ENCODE peak calls at places on chromosomes 7 and 10, in six cellular contexts. E is GM23248, A is OCI-LY7, F is aorta, K is right cardiac atrium, U is colonic mucosa. W is an unnamed sample.

GRCh38 chr7:38630720-38631673 is at the start of gene AMPH:
- DNase-seq in K (peak; percentile 68), A (no peak), U (peak; percentile 32), E (peak; percentile 80), F (peak; percentile 53), W (peak; percentile 52)

GRCh38 chr10:11680496-11680895 is 61.7 kb upstream of the ECHDC3 start:
- DNase-seq in F (no peak), E (no peak), U (no peak), A (no peak), K (no peak), W (no peak)

GRCh38 chr10:77943086-77943901 is 16.7 kb upstream of the DLG5 start:
- DNase-seq in K (no peak), A (no peak), F (peak; percentile 48), U (no peak), E (peak; percentile 89), W (no peak)

GRCh38 chr10:123863721-123864432 is 27.7 kb downstream of the CPXM2 start:
- DNase-seq in K (no peak), A (no peak), E (no peak), F (no peak), U (no peak), W (no peak)

GRCh38 chr7:50805425-50806130 is 22.9 kb upstream of the GRB10 start:
- DNase-seq in U (no peak), F (no peak), K (no peak), E (no peak), A (no peak), W (no peak)

GRCh38 chr7:129553861-129554530 is 51.7 kb downstream of the SMKR1 start:
- DNase-seq in F (no peak), K (no peak), A (peak; percentile 20), U (no peak), E (peak; percentile 85), W (no peak)

GRCh38 chr7:50631100-50631499 is 65.9 kb upstream of the DDC start:
- DNase-seq in F (no peak), K (no peak), A (no peak), E (no peak), U (no peak), W (no peak)

GRCh38 chr7:90595341-90595800 is 750 bp upstream of the CDK14 start:
- DNase-seq in E (no peak), K (no peak), U (peak; percentile 19), A (no peak), F (no peak), W (no peak)

GRCh38 chr7:51346136-51346535 is 29.5 kb upstream of the COBL start:
- DNase-seq in E (no peak), F (no peak), K (no peak), A (no peak), U (no peak), W (no peak)

GRCh38 chr7:11332186-11332864 is 358.7 kb downstream of the PHF14 start:
- DNase-seq in A (no peak), E (no peak), F (no peak), U (no peak), K (no peak), W (no peak)

GRCh38 chr7:1922071-1922869 is 252.2 kb downstream of the ELFN1 start:
- DNase-seq in U (no peak), K (peak; percentile 9), F (no peak), A (no peak), E (peak; percentile 86), W (no peak)

GRCh38 chr7:108497082-108497725 is 28.7 kb downstream of the PNPLA8 start:
- DNase-seq in A (peak; percentile 77), E (peak; percentile 69), U (peak; percentile 32), K (no peak), F (no peak), W (peak; percentile 22)

GRCh38 chr7:7595451-7595850 is 28.8 kb downstream of the MIOS start:
- DNase-seq in K (no peak), U (no peak), E (peak; percentile 51), F (no peak), A (peak; percentile 55), W (no peak)

GRCh38 chr10:58384095-58384494 is 1.1 kb upstream of the TFAM start:
- DNase-seq in E (peak; percentile 19), F (no peak), U (no peak), K (no peak), A (peak; percentile 51), W (no peak)

GRCh38 chr10:77461636-77462296 is 175.8 kb downstream of the KCNMA1 start:
- DNase-seq in U (no peak), A (no peak), E (no peak), F (no peak), K (no peak), W (no peak)

GRCh38 chr7:112207765-112208164 is 1.3 kb downstream of the ZNF277 start:
- DNase-seq in U (no peak), A (no peak), E (no peak), F (no peak), K (no peak), W (no peak)

GRCh38 chr7:133642907-133643306 is 390.0 kb downstream of the EXOC4 start:
- DNase-seq in U (no peak), K (no peak), A (no peak), F (no peak), E (no peak), W (no peak)

GRCh38 chr10:130891066-130891465 is 420.5 kb downstream of the TCERG1L start:
- DNase-seq in U (no peak), K (no peak), F (no peak), A (no peak), E (no peak), W (no peak)

GRCh38 chr10:112435013-112435619 is 11.6 kb downstream of the ZDHHC6 start:
- DNase-seq in A (peak; percentile 45), K (no peak), U (no peak), F (no peak), E (peak; percentile 68), W (no peak)

GRCh38 chr7:123594813-123595241 is 6.8 kb upstream of the ASB15 start:
- DNase-seq in K (no peak), U (peak; percentile 50), E (peak; percentile 15), A (no peak), F (no peak), W (peak; percentile 58)

GRCh38 chr7:34080513-34080912 is 175.2 kb downstream of the BMPER start:
- DNase-seq in U (no peak), F (no peak), A (no peak), E (peak; percentile 88), K (no peak), W (no peak)

GRCh38 chr10:92573798-92574544 is at the start of gene IDE:
- DNase-seq in A (peak; percentile 89), F (peak; percentile 91), U (peak; percentile 90), E (peak; percentile 97), K (peak; percentile 88), W (no peak)

GRCh38 chr10:95279042-95279820 is 11.6 kb downstream of the PDLIM1 start:
- DNase-seq in E (peak; percentile 93), K (no peak), F (no peak), U (no peak), A (no peak), W (no peak)

GRCh38 chr10:30160431-30160982 is 101.1 kb upstream of the JCAD start:
- DNase-seq in A (no peak), U (no peak), F (no peak), E (no peak), K (no peak), W (no peak)

GRCh38 chr10:86520871-86521619 is 547 bp downstream of the WAPL start:
- DNase-seq in K (peak; percentile 61), A (peak; percentile 58), F (peak; percentile 80), E (peak; percentile 86), U (peak; percentile 79), W (no peak)

GRCh38 chr10:58064714-58065528 is 202.8 kb downstream of the IPMK start:
- DNase-seq in U (peak; percentile 45), E (peak; percentile 68), A (peak; percentile 37), F (no peak), K (no peak), W (no peak)

GRCh38 chr7:100017300-100017699 is 1.9 kb downstream of the ZKSCAN1 start:
- DNase-seq in K (no peak), F (no peak), A (no peak), E (no peak), U (peak; percentile 78), W (no peak)

GRCh38 chr10:88992945-88993537 is 2.4 kb downstream of the FAS start:
- DNase-seq in E (peak; percentile 64), U (peak; percentile 39), A (no peak), F (no peak), K (no peak), W (no peak)

GRCh38 chr7:2641406-2642393 is 9.9 kb downstream of the TTYH3 start:
- DNase-seq in U (peak; percentile 64), E (peak; percentile 95), A (peak; percentile 88), K (peak; percentile 95), F (peak; percentile 97), W (no peak)

GRCh38 chr7:97845622-97846203 is 26.5 kb downstream of the ASNS start:
- DNase-seq in E (peak; percentile 50), K (no peak), A (peak; percentile 38), U (no peak), F (no peak), W (no peak)

GRCh38 chr10:48533951-48534720 is 70.7 kb downstream of the ARHGAP22 start:
- DNase-seq in A (no peak), U (no peak), K (no peak), E (peak; percentile 27), F (no peak), W (no peak)

GRCh38 chr10:79111427-79111826 is 42.7 kb downstream of the ZMIZ1 start:
- DNase-seq in A (no peak), K (no peak), U (no peak), E (peak; percentile 84), F (no peak), W (no peak)
- H3K4me1 ChIP-seq in A (peaks cover 35% of the 10 kb centered on the region), K (peaks cover 41% of the 10 kb centered on the region), U (peaks cover 4% of the 10 kb centered on the region), E (peaks cover 67% of the 10 kb centered on the region), F (no peaks in the 10 kb centered on the region), W (peaks cover 19% of the 10 kb centered on the region)

GRCh38 chr10:1938317-1938716 is 201.0 kb upstream of the ADARB2 start:
- DNase-seq in U (no peak), E (no peak), A (no peak), F (no peak), K (no peak), W (no peak)
- H3K4me1 ChIP-seq in U (no peaks in the 10 kb centered on the region), E (no peaks in the 10 kb centered on the region), A (no peaks in the 10 kb centered on the region), F (no peaks in the 10 kb centered on the region), K (no peaks in the 10 kb centered on the region), W (no peaks in the 10 kb centered on the region)

GRCh38 chr10:6537704-6538103 is 42.4 kb downstream of the PRKCQ start:
- DNase-seq in K (no peak), A (no peak), E (no peak), U (no peak), F (peak; percentile 74), W (no peak)

GRCh38 chr10:6543431-6544005 is 36.6 kb downstream of the PRKCQ start:
- DNase-seq in K (no peak), F (no peak), E (no peak), U (no peak), A (peak; percentile 29), W (no peak)

DNA sequence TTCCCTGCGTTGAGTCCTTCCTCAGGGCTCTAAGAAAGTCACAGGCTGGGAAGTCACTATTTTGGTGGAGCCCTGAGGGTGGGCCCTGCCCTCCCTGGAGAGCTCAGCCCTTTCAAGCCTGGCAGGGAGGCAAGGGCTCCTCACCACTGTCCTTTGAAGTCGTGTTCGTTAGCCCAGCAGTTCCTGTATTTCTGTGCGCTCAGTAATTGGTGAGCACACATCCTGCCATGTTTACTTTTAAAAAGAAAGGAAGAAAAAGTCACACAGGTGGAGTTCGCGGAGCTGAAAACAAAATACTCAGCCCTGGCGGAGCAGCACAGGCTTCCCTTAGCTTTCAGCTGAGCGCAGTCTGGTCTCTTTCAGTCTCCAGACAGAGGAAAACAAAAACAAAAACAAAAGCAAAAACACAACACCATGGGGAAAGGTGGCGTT is 37.1 kb downstream of the PRKCQ start:
- DNase-seq in U (no peak), F (no peak), K (no peak), E (no peak), A (peak; percentile 72), W (no peak)
- H3K4me1 ChIP-seq in U (no peaks in the 10 kb centered on the region), F (no peaks in the 10 kb centered on the region), K (no peaks in the 10 kb centered on the region), E (no peaks in the 10 kb centered on the region), A (peaks cover 25% of the 10 kb centered on the region), W (peaks cover 1% of the 10 kb centered on the region)

GRCh38 chr10:4767033-4767814 is 58.8 kb upstream of the AKR1E2 start:
- DNase-seq in E (peak; percentile 73), U (peak; percentile 24), A (peak; percentile 5), F (no peak), K (no peak), W (no peak)
- H3K4me1 ChIP-seq in E (peaks cover 95% of the 10 kb centered on the region), U (no peaks in the 10 kb centered on the region), A (no peaks in the 10 kb centered on the region), F (peaks cover 5% of the 10 kb centered on the region), K (peaks cover 3% of the 10 kb centered on the region), W (no peaks in the 10 kb centered on the region)